ENCODE peak calls at places on chromosomes 11 and 22, in five cellular contexts. Z is effector memory CD4-positive, alpha-beta T cell; Q is lower leg skin; I is NCI-H2029 treated with DMSO at 0.1 percent for 48 hours; N is effector memory CD8-positive, alpha-beta T cell. Y is an unnamed sample.

GRCh38 chr11:94028436-94028835 is 7.3 kb downstream of the HEPHL1 start:
- DNase-seq in I (no peak), N (no peak), Q (no peak), Z (no peak), Y (peak)

GRCh38 chr11:16291729-16292128 is 64.6 kb downstream of the SOX6 start:
- DNase-seq in N (no peak), Q (no peak), I (no peak), Z (no peak), Y (no peak)

GRCh38 chr11:129862123-129862522 is 33.3 kb downstream of the NFRKB start:
- DNase-seq in I (no peak), N (no peak), Q (peak), Z (no peak), Y (no peak)

GRCh38 chr11:75346912-75347647 is 4.4 kb downstream of the ARRB1 start:
- DNase-seq in Z (no peak), I (no peak), Q (no peak), N (no peak), Y (no peak)

GRCh38 chr11:44005076-44005800 is 42.5 kb upstream of the ACCSL start:
- DNase-seq in I (no peak), Q (peak), Z (no peak), N (no peak), Y (no peak)

GRCh38 chr11:111814567-111814966 is 48.4 kb upstream of the PPP2R1B start:
- DNase-seq in Q (no peak), Z (no peak), N (no peak), I (no peak), Y (no peak)

GRCh38 chr11:12771875-12772274 is 97.7 kb downstream of the TEAD1 start:
- DNase-seq in I (no peak), N (no peak), Z (no peak), Q (no peak), Y (no peak)

GRCh38 chr11:128632151-128632791 is 44.9 kb upstream of the ETS1 start:
- DNase-seq in Z (no peak), N (no peak), Q (no peak), I (no peak), Y (peak)

GRCh38 chr11:11020219-11020726 is 162.4 kb upstream of the ZBED5 start:
- DNase-seq in Q (no peak), I (no peak), N (no peak), Z (no peak), Y (no peak)

GRCh38 chr22:24706050-24706449 is 68.5 kb downstream of the PIWIL3 start:
- DNase-seq in Q (no peak), I (no peak), N (no peak), Z (no peak), Y (no peak)

GRCh38 chr11:19777032-19777341 is 64.3 kb downstream of the NAV2 start:
- DNase-seq in I (no peak), Q (no peak), N (no peak), Z (no peak), Y (no peak)

GRCh38 chr22:42704896-42705295 is 15.8 kb downstream of the A4GALT start:
- DNase-seq in N (no peak), I (no peak), Z (no peak), Q (no peak), Y (no peak)

GRCh38 chr11:69908511-69909220 is 89.5 kb upstream of the FGF3 start:
- DNase-seq in I (no peak), N (no peak), Z (no peak), Q (peak), Y (no peak)

GRCh38 chr11:79227308-79227707 is 213.5 kb downstream of the TENM4 start:
- DNase-seq in I (no peak), Q (peak), N (no peak), Z (no peak), Y (no peak)

GRCh38 chr11:89416961-89417360 is 74.2 kb downstream of the NOX4 start:
- DNase-seq in I (no peak), N (no peak), Q (no peak), Z (no peak), Y (no peak)

GRCh38 chr11:117749541-117749910 is 47.5 kb downstream of the DSCAML1 start:
- DNase-seq in I (no peak), Q (no peak), N (no peak), Z (no peak), Y (no peak)

GRCh38 chr11:13836666-13837065 is 125.9 kb upstream of the SPON1 start:
- DNase-seq in Z (no peak), I (no peak), N (no peak), Q (no peak), Y (no peak)

GRCh38 chr11:68541983-68542382 is 81.4 kb downstream of the PPP6R3 start:
- DNase-seq in N (no peak), I (no peak), Q (no peak), Z (no peak), Y (no peak)

GRCh38 chr11:124612567-124613245 is 1.5 kb downstream of the PANX3 start:
- DNase-seq in N (no peak), I (no peak), Z (no peak), Q (no peak), Y (peak)

GRCh38 chr11:116644201-116644947 is 128.4 kb downstream of the BUD13 start:
- DNase-seq in I (no peak), Z (no peak), Q (peak), N (no peak), Y (no peak)

GRCh38 chr11:117551761-117552343 is 224.2 kb downstream of the CEP164 start:
- DNase-seq in N (no peak), Q (no peak), Z (no peak), I (no peak), Y (no peak)

GRCh38 chr11:8838248-8838647 is 72.7 kb upstream of the AKIP1 start:
- DNase-seq in Z (no peak), Q (no peak), I (no peak), N (no peak), Y (peak)

GRCh38 chr11:12280199-12280837 is 97.1 kb upstream of the PARVA start:
- DNase-seq in Q (peak), I (peak), Z (no peak), N (no peak), Y (no peak)

GRCh38 chr11:34356918-34357645 is 728 bp downstream of the ABTB2 start:
- DNase-seq in N (peak), Z (peak), Q (peak), I (no peak), Y (peak)

GRCh38 chr22:29315286-29316195 is at the start of gene RASL10A:
- DNase-seq in Z (no peak), N (no peak), I (no peak), Q (no peak), Y (no peak)

GRCh38 chr11:86386791-86387190 is 12.1 kb downstream of the CCDC81 start:
- DNase-seq in Z (no peak), N (no peak), Q (no peak), I (no peak), Y (peak)

GRCh38 chr11:16350125-16350524 is 6.2 kb downstream of the SOX6 start:
- DNase-seq in I (no peak), Z (no peak), Q (no peak), N (no peak), Y (no peak)